ENCODE peak calls at places on chromosomes 4 and X, in five cellular contexts. One of them, this sample, is unnamed.

GRCh38 chr4:152063301-152064235 is 302.8 kb upstream of the GATB start:
- DNase-seq in pancreas: no peak
- DNase-seq in MM.1S: no peak
- DNase-seq in dorsolateral prefrontal cortex: peak
- DNase-seq in HL-60: no peak
- DNase-seq in this sample: peak

GRCh38 chr4:75672461-75673026 is 667 bp downstream of the G3BP2 start:
- DNase-seq in MM.1S: peak
- DNase-seq in dorsolateral prefrontal cortex: peak
- DNase-seq in pancreas: peak
- DNase-seq in HL-60: peak
- DNase-seq in this sample: peak

GRCh38 chrX:118025193-118025592 is 91.4 kb downstream of the KLHL13 start:
- DNase-seq in pancreas: no peak
- DNase-seq in dorsolateral prefrontal cortex: no peak
- DNase-seq in HL-60: no peak
- DNase-seq in MM.1S: no peak
- DNase-seq in this sample: no peak

GRCh38 chrX:24920769-24921168 is 95.0 kb downstream of the ARX start:
- DNase-seq in HL-60: no peak
- DNase-seq in pancreas: no peak
- DNase-seq in MM.1S: no peak
- DNase-seq in dorsolateral prefrontal cortex: no peak
- DNase-seq in this sample: no peak

GRCh38 chr4:19693949-19694597 is 557.6 kb upstream of the SLIT2 start:
- DNase-seq in HL-60: no peak
- DNase-seq in MM.1S: no peak
- DNase-seq in dorsolateral prefrontal cortex: no peak
- DNase-seq in pancreas: no peak
- DNase-seq in this sample: no peak

GRCh38 chrX:39309018-39309620 is 507.9 kb downstream of the MID1IP1 start:
- DNase-seq in HL-60: no peak
- DNase-seq in MM.1S: no peak
- DNase-seq in dorsolateral prefrontal cortex: no peak
- DNase-seq in pancreas: no peak
- DNase-seq in this sample: no peak

GRCh38 chr4:123484291-123484926 is 87.8 kb downstream of the SPRY1 start:
- DNase-seq in dorsolateral prefrontal cortex: no peak
- DNase-seq in MM.1S: no peak
- DNase-seq in HL-60: no peak
- DNase-seq in pancreas: no peak
- DNase-seq in this sample: no peak

GRCh38 chr4:138092060-138092459 is 150.1 kb downstream of the SLC7A11 start:
- DNase-seq in MM.1S: no peak
- DNase-seq in dorsolateral prefrontal cortex: no peak
- DNase-seq in pancreas: no peak
- DNase-seq in HL-60: no peak
- DNase-seq in this sample: no peak

GRCh38 chr4:114163051-114163450 is 183.6 kb upstream of the ARSJ start:
- DNase-seq in HL-60: no peak
- DNase-seq in MM.1S: no peak
- DNase-seq in pancreas: no peak
- DNase-seq in dorsolateral prefrontal cortex: no peak
- DNase-seq in this sample: no peak

GRCh38 chr4:8038702-8039251 is 99.1 kb upstream of the AFAP1 start:
- DNase-seq in dorsolateral prefrontal cortex: no peak
- DNase-seq in MM.1S: no peak
- DNase-seq in pancreas: no peak
- DNase-seq in HL-60: no peak
- DNase-seq in this sample: no peak

GRCh38 chr4:53532521-53532920 is 58.8 kb downstream of the LNX1 start:
- DNase-seq in MM.1S: no peak
- DNase-seq in pancreas: no peak
- DNase-seq in dorsolateral prefrontal cortex: no peak
- DNase-seq in HL-60: no peak
- DNase-seq in this sample: no peak

GRCh38 chrX:148416931-148417330 is 83.5 kb upstream of the AFF2 start:
- DNase-seq in MM.1S: no peak
- DNase-seq in HL-60: no peak
- DNase-seq in pancreas: no peak
- DNase-seq in dorsolateral prefrontal cortex: no peak
- DNase-seq in this sample: no peak

GRCh38 chr4:82362565-82362964 is 11.2 kb downstream of the HNRNPD start:
- DNase-seq in pancreas: no peak
- DNase-seq in dorsolateral prefrontal cortex: no peak
- DNase-seq in HL-60: no peak
- DNase-seq in MM.1S: no peak
- DNase-seq in this sample: no peak

GRCh38 chr4:6093671-6094070 is 75.4 kb upstream of the C4orf50 start:
- DNase-seq in HL-60: no peak
- DNase-seq in MM.1S: no peak
- DNase-seq in dorsolateral prefrontal cortex: no peak
- DNase-seq in pancreas: no peak
- DNase-seq in this sample: no peak

GRCh38 chr4:107083-107443 is 17.2 kb upstream of the ZNF718 start:
- DNase-seq in HL-60: no peak
- DNase-seq in dorsolateral prefrontal cortex: no peak
- DNase-seq in MM.1S: no peak
- DNase-seq in pancreas: no peak
- DNase-seq in this sample: no peak

GRCh38 chr4:101944649-101945048 is 154.1 kb downstream of the BANK1 start:
- DNase-seq in dorsolateral prefrontal cortex: no peak
- DNase-seq in pancreas: no peak
- DNase-seq in MM.1S: no peak
- DNase-seq in HL-60: no peak
- DNase-seq in this sample: no peak
- H3K27ac ChIP-seq in dorsolateral prefrontal cortex: no peak
- H3K27ac ChIP-seq in pancreas: no peak
- H3K27ac ChIP-seq in MM.1S: no peak
- H3K27ac ChIP-seq in HL-60: no peak
- H3K27ac ChIP-seq in this sample: no peak

GRCh38 chr4:42712854-42713253 is 55.9 kb upstream of the ATP8A1 start:
- DNase-seq in MM.1S: no peak
- DNase-seq in HL-60: no peak
- DNase-seq in pancreas: no peak
- DNase-seq in dorsolateral prefrontal cortex: no peak
- DNase-seq in this sample: no peak

GRCh38 chr4:42710761-42711160 is 53.9 kb upstream of the ATP8A1 start:
- DNase-seq in dorsolateral prefrontal cortex: no peak
- DNase-seq in MM.1S: no peak
- DNase-seq in pancreas: no peak
- DNase-seq in HL-60: no peak
- DNase-seq in this sample: no peak

GRCh38 chr4:42710329-42710728 is 53.4 kb upstream of the ATP8A1 start:
- DNase-seq in HL-60: no peak
- DNase-seq in MM.1S: peak
- DNase-seq in pancreas: no peak
- DNase-seq in dorsolateral prefrontal cortex: peak
- DNase-seq in this sample: no peak

GRCh38 chr4:42708625-42709024 is 51.7 kb upstream of the ATP8A1 start:
- DNase-seq in pancreas: no peak
- DNase-seq in HL-60: no peak
- DNase-seq in MM.1S: no peak
- DNase-seq in dorsolateral prefrontal cortex: no peak
- DNase-seq in this sample: no peak

DNA sequence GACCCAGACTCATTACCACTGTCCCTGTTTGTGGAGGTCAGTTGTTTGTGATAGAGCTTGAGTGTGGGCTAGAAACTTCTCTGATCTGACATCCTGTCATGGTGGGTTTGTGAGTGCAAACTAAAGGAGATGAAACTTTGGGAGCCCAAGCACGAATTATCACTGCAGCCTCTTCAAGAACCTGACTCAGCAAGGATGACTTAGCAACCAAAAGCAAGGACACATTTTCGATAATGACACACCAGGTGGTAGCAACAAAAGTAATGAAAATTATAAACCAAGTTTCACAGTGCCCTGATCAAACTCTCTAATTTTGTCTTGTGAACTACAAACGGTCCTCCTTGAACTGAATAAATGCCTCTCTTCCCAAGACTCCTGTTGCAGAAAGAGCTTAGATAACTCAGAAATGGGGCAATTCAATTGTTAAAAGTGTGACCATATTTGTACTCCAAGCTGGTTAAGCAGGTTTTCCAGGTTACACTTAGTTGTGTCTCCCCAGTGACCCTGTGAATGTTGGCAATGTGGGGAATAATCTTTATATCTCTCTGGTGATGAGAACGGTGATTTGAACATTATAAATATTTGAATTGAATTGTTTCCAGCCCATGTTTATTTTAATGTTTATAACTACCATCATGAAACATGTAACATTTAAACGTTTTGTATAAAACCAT is 52.6 kb upstream of the ATP8A1 start:
- DNase-seq in MM.1S: peak
- DNase-seq in dorsolateral prefrontal cortex: no peak
- DNase-seq in HL-60: no peak
- DNase-seq in pancreas: no peak
- DNase-seq in this sample: no peak
- TF ChIP-seq CTCF in MM.1S: no peak
- TF ChIP-seq CTCF in dorsolateral prefrontal cortex: no peak
- TF ChIP-seq CTCF in HL-60: no peak
- TF ChIP-seq CTCF in pancreas: no peak
- TF ChIP-seq CTCF in this sample: no peak

GRCh38 chr4:2820216-2820982 is 23.2 kb upstream of the ADD1 start:
- DNase-seq in MM.1S: no peak
- DNase-seq in pancreas: peak
- DNase-seq in HL-60: no peak
- DNase-seq in dorsolateral prefrontal cortex: no peak
- DNase-seq in this sample: no peak
- H3K27ac ChIP-seq in MM.1S: no peak
- H3K27ac ChIP-seq in pancreas: no peak
- H3K27ac ChIP-seq in HL-60: no peak
- H3K27ac ChIP-seq in dorsolateral prefrontal cortex: no peak
- H3K27ac ChIP-seq in this sample: peak

GRCh38 chrX:124405868-124406267 is 59.5 kb downstream of the SH2D1A start:
- DNase-seq in MM.1S: no peak
- DNase-seq in HL-60: no peak
- DNase-seq in dorsolateral prefrontal cortex: no peak
- DNase-seq in pancreas: no peak
- DNase-seq in this sample: no peak

GRCh38 chrX:124401696-124402095 is 55.3 kb downstream of the SH2D1A start:
- DNase-seq in dorsolateral prefrontal cortex: no peak
- DNase-seq in HL-60: no peak
- DNase-seq in MM.1S: no peak
- DNase-seq in pancreas: no peak
- DNase-seq in this sample: no peak

GRCh38 chrX:124406294-124407013 is 60.1 kb downstream of the SH2D1A start:
- DNase-seq in pancreas: peak
- DNase-seq in MM.1S: peak
- DNase-seq in HL-60: peak
- DNase-seq in dorsolateral prefrontal cortex: peak
- DNase-seq in this sample: peak
- TF ChIP-seq CTCF in pancreas: peak
- TF ChIP-seq CTCF in MM.1S: peak
- TF ChIP-seq CTCF in HL-60: no peak
- TF ChIP-seq CTCF in dorsolateral prefrontal cortex: peak
- TF ChIP-seq CTCF in this sample: peak

GRCh38 chrX:115068896-115069295 is 51.5 kb upstream of the IL13RA2 start:
- DNase-seq in dorsolateral prefrontal cortex: no peak
- DNase-seq in pancreas: no peak
- DNase-seq in HL-60: no peak
- DNase-seq in MM.1S: no peak
- DNase-seq in this sample: no peak

GRCh38 chrX:115065304-115065703 is 47.9 kb upstream of the IL13RA2 start:
- DNase-seq in HL-60: no peak
- DNase-seq in dorsolateral prefrontal cortex: no peak
- DNase-seq in MM.1S: no peak
- DNase-seq in pancreas: no peak
- DNase-seq in this sample: no peak

DNA sequence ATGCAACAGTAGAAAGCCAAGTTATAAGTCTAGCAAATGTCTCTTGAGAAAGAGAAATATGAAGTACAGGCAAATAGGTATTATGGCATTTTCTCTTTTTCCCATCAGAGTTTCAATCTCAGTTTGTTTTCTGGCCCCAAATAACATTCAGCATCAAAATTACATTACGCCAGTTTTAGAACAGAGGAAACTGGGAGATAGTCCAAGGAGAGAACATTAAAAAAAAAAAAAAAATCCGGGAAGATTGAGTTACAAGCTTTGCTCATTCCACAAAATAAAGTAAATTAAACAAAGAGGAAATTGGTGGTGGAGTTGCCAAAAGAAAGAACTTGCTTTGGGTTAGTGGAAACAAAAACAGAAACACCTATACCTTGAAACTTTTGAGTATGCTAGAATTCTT is 50.4 kb upstream of the IL13RA2 start:
- DNase-seq in HL-60: no peak
- DNase-seq in pancreas: no peak
- DNase-seq in dorsolateral prefrontal cortex: no peak
- DNase-seq in MM.1S: no peak
- DNase-seq in this sample: no peak
- H3K27ac ChIP-seq in HL-60: no peak
- H3K27ac ChIP-seq in pancreas: no peak
- H3K27ac ChIP-seq in dorsolateral prefrontal cortex: no peak
- H3K27ac ChIP-seq in MM.1S: no peak
- H3K27ac ChIP-seq in this sample: no peak

GRCh38 chr4:116233971-116234370 is 851.4 kb downstream of the TRAM1L1 start:
- DNase-seq in dorsolateral prefrontal cortex: no peak
- DNase-seq in pancreas: no peak
- DNase-seq in MM.1S: no peak
- DNase-seq in HL-60: no peak
- DNase-seq in this sample: no peak

DNA sequence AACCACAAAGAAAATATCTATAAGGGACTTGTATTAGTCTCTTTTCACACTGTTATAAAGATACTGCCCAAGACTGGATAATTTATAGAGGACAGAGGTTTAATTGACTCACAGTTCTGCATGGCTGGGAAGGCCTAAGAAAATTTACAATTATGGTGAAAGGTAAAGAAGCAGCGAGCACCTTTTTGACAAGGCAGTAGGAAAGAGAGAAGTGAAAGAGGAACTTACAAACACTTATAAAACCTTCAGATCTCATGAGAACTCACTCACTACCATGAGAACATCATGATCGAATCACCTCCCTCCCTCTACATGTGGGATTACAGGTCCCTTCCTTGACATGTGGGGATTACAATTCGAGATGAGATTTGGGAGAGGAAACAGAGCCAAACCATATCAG is 856.0 kb downstream of the TRAM1L1 start:
- DNase-seq in HL-60: no peak
- DNase-seq in pancreas: no peak
- DNase-seq in MM.1S: no peak
- DNase-seq in dorsolateral prefrontal cortex: no peak
- DNase-seq in this sample: no peak
- TF ChIP-seq CTCF in HL-60: no peak
- TF ChIP-seq CTCF in pancreas: no peak
- TF ChIP-seq CTCF in MM.1S: no peak
- TF ChIP-seq CTCF in dorsolateral prefrontal cortex: no peak
- TF ChIP-seq CTCF in this sample: no peak

This sample was measured in RWPE1.